ENCODE peak calls at places on chromosomes 7 and 10, in ten cellular contexts. Z is MM.1S; E is hypothalamus; T is aorta; K is RWPE1; C is ACHN; W is NCI-H1694; P is stimulated activated CD4-positive, alpha-beta T cell treated with anti-CD3 and anti-CD28 coated beads, Interleukin-4, amount 100 ng/mL, for 48 hours; B is NCI-H345; R is EL. H is an unnamed sample.

GRCh38 chr7:51021906-51022570 is 239.3 kb upstream of the GRB10 start:
- DNase-seq in Z (no peak), R (no peak), E (no peak), T (no peak), P (no peak), C (no peak), K (no peak), B (no peak), W (no peak), H (no peak)

GRCh38 chr10:77458986-77459590 is 178.5 kb downstream of the KCNMA1 start:
- DNase-seq in T (no peak), K (no peak), B (no peak), C (no peak), E (no peak), W (no peak), Z (no peak), P (no peak), R (peak; percentile 20), H (no peak)

GRCh38 chr10:98378722-98379121 is 36.3 kb downstream of the PYROXD2 start:
- DNase-seq in R (peak; percentile 36), K (no peak), E (no peak), C (no peak), T (no peak), B (no peak), W (no peak), P (no peak), Z (no peak), H (no peak)

GRCh38 chr10:35424680-35425285 is 88.5 kb downstream of the CCNY start:
- DNase-seq in R (no peak), C (no peak), Z (no peak), P (no peak), B (no peak), W (no peak), K (no peak), T (no peak), E (no peak), H (no peak)

GRCh38 chr10:126243976-126244375 is 144.3 kb downstream of the ADAM12 start:
- DNase-seq in P (no peak), Z (no peak), C (no peak), T (no peak), W (no peak), B (no peak), R (peak; percentile 90), K (no peak), E (no peak), H (no peak)

GRCh38 chr7:41696323-41696916 is 6.5 kb downstream of the INHBA start:
- DNase-seq in Z (peak; percentile 34), E (peak; percentile 53), C (peak; percentile 91), R (peak; percentile 90), K (peak; percentile 59), W (no peak), P (no peak), B (no peak), T (peak; percentile 84), H (no peak)

GRCh38 chr7:44061645-44062179 is 3.7 kb downstream of the PGAM2 start:
- DNase-seq in R (no peak), Z (no peak), B (no peak), P (no peak), T (no peak), C (no peak), W (no peak), E (no peak), K (no peak), H (no peak)

GRCh38 chr7:52184006-52184703 is 851.3 kb upstream of the POM121L12 start:
- DNase-seq in T (no peak), C (no peak), W (no peak), R (no peak), E (no peak), P (no peak), B (no peak), Z (no peak), K (no peak), H (no peak)

GRCh38 chr7:73978681-73979563 is 49.1 kb upstream of the ELN start:
- DNase-seq in T (no peak), R (peak; percentile 22), K (peak; percentile 38), C (peak; percentile 75), P (peak; percentile 20), B (peak; percentile 34), Z (peak; percentile 74), E (no peak), W (peak; percentile 33), H (peak; percentile 4)

GRCh38 chr7:95491634-95492314 is 6.0 kb downstream of the ASB4 start:
- DNase-seq in W (no peak), K (peak; percentile 88), R (no peak), C (no peak), T (no peak), P (no peak), E (no peak), Z (no peak), B (peak; percentile 14), H (no peak)

GRCh38 chr10:17228081-17229015 is at the start of gene VIM:
- DNase-seq in K (peak; percentile 91), R (peak; percentile 99), E (peak; percentile 33), B (no peak), Z (peak; percentile 80), P (peak; percentile 70), T (peak; percentile 98), C (peak; percentile 94), W (no peak), H (no peak)

GRCh38 chr7:82624337-82624736 is 180.8 kb upstream of the CACNA2D1 start:
- DNase-seq in Z (no peak), P (no peak), C (no peak), K (no peak), R (peak; percentile 91), E (no peak), B (no peak), T (no peak), W (no peak), H (no peak)

GRCh38 chr7:22193361-22194016 is 163.5 kb downstream of the RAPGEF5 start:
- DNase-seq in C (no peak), Z (no peak), W (peak; percentile 90), P (no peak), R (peak; percentile 36), K (no peak), E (peak; percentile 44), B (peak; percentile 78), T (peak; percentile 57), H (no peak)

GRCh38 chr10:9097991-9098306 is 1043.5 kb downstream of the GATA3 start:
- DNase-seq in K (no peak), W (no peak), C (no peak), R (no peak), Z (no peak), P (no peak), B (no peak), E (no peak), T (no peak), H (no peak)

GRCh38 chr7:132155715-132156114 is 420.6 kb downstream of the PLXNA4 start:
- DNase-seq in E (no peak), K (no peak), W (no peak), C (no peak), P (no peak), R (no peak), T (no peak), Z (no peak), B (no peak), H (no peak)

GRCh38 chr7:113087278-113087998 is 811 bp upstream of the GPR85 start:
- DNase-seq in R (peak; percentile 89), Z (no peak), P (no peak), E (no peak), W (no peak), T (no peak), C (peak; percentile 93), K (peak; percentile 64), B (no peak), H (peak; percentile 65)

GRCh38 chr7:99004781-99005500 is 126.6 kb downstream of the TRRAP start:
- DNase-seq in W (no peak), R (no peak), Z (no peak), B (no peak), T (peak; percentile 10), E (no peak), P (no peak), K (no peak), C (no peak), H (no peak)

GRCh38 chr10:11682896-11683295 is 59.3 kb upstream of the ECHDC3 start:
- DNase-seq in R (no peak), Z (no peak), W (no peak), E (no peak), C (no peak), B (no peak), P (no peak), T (no peak), K (no peak), H (no peak)

GRCh38 chr10:67629461-67629971 is 66.5 kb downstream of the CTNNA3 start:
- DNase-seq in T (no peak), C (no peak), P (no peak), W (no peak), B (no peak), Z (no peak), R (peak; percentile 20), E (no peak), K (no peak), H (no peak)

GRCh38 chr10:117363027-117363426 is 12.2 kb downstream of the PDZD8 start:
- DNase-seq in T (no peak), E (no peak), P (no peak), Z (no peak), W (no peak), C (peak; percentile 78), B (no peak), R (peak; percentile 61), K (peak; percentile 52), H (no peak)

GRCh38 chr10:126459878-126460481 is 71.7 kb upstream of the ADAM12 start:
- DNase-seq in Z (no peak), T (no peak), C (peak; percentile 86), B (peak; percentile 89), K (peak; percentile 66), P (no peak), R (peak; percentile 94), E (no peak), W (no peak), H (no peak)

GRCh38 chr7:149500201-149500600 is 2.6 kb upstream of the ZNF746 start:
- DNase-seq in P (no peak), B (no peak), Z (no peak), E (no peak), C (no peak), W (no peak), R (no peak), K (no peak), T (no peak), H (no peak)

GRCh38 chr10:62726142-62726541 is 78.4 kb upstream of the ADO start:
- DNase-seq in T (no peak), B (no peak), E (no peak), W (no peak), P (peak; percentile 40), C (no peak), Z (no peak), K (no peak), R (no peak), H (no peak)

GRCh38 chr10:60376953-60377352 is 12.7 kb downstream of the ANK3 start:
- DNase-seq in P (no peak), B (no peak), E (no peak), W (no peak), C (no peak), Z (no peak), K (no peak), R (no peak), T (no peak), H (no peak)

GRCh38 chr7:7405461-7405860 is 130.2 kb downstream of the COL28A1 start:
- DNase-seq in P (no peak), B (no peak), W (no peak), Z (no peak), K (no peak), E (no peak), C (no peak), T (no peak), R (no peak), H (no peak)

GRCh38 chr10:116049158-116049557 is 223.8 kb downstream of the GFRA1 start:
- DNase-seq in W (no peak), K (no peak), R (no peak), T (no peak), Z (no peak), E (no peak), P (no peak), B (no peak), C (no peak), H (no peak)

GRCh38 chr7:44267178-44267577 is 58.2 kb downstream of the CAMK2B start:
- DNase-seq in C (no peak), W (no peak), E (no peak), R (no peak), P (no peak), K (no peak), T (no peak), B (no peak), Z (no peak), H (no peak)

GRCh38 chr10:118669020-118669766 is 73.7 kb upstream of the PRLHR start:
- DNase-seq in Z (no peak), E (peak; percentile 16), C (no peak), P (no peak), R (peak; percentile 14), T (peak; percentile 66), W (no peak), K (no peak), B (no peak), H (no peak)